ENCODE peak calls at places on chromosomes 6 and 20, in four cellular contexts. C is stomach, I is left ventricle myocardium inferior, D is fibroblast of pulmonary artery. W is an unnamed sample.
A peak's percentile ranks its signal among the peaks of the same experiment; 100 is the strongest.

GRCh38 chr6:13431861-13432465 is 55.4 kb downstream of the GFOD1 start:
- DNase-seq in I (no peak), C (no peak), D (peak; percentile 53), W (no peak)

GRCh38 chr20:4041748-4042411 is 26.5 kb upstream of the RNF24 start:
- DNase-seq in I (peak; percentile 25), D (peak; percentile 99), C (peak; percentile 90), W (no peak)

GRCh38 chr20:11814276-11814675 is 103.4 kb upstream of the BTBD3 start:
- DNase-seq in C (no peak), I (no peak), D (peak; percentile 18), W (no peak)

GRCh38 chr6:16398587-16398986 is 160.2 kb downstream of the GMPR start:
- DNase-seq in D (peak; percentile 75), I (no peak), C (no peak), W (no peak)

GRCh38 chr6:51972659-51973058 is 114.8 kb downstream of the PKHD1 start:
- DNase-seq in I (no peak), C (no peak), D (no peak), W (no peak)

GRCh38 chr6:97000138-97000537 is 75.6 kb downstream of the KLHL32 start:
- DNase-seq in I (no peak), C (no peak), D (no peak), W (no peak)

GRCh38 chr20:18360601-18361000 is 72.3 kb downstream of the ZNF133 start:
- DNase-seq in D (no peak), C (no peak), I (no peak), W (no peak)

GRCh38 chr20:24693466-24694156 is 224.2 kb downstream of the SYNDIG1 start:
- DNase-seq in C (peak; percentile 15), D (no peak), I (no peak), W (no peak)

GRCh38 chr6:5130135-5130866 is 45.2 kb downstream of the PPP1R3G start:
- DNase-seq in D (no peak), I (no peak), C (no peak), W (no peak)

GRCh38 chr6:56713285-56713684 is 70.6 kb upstream of the DST start:
- DNase-seq in I (no peak), D (peak; percentile 78), C (peak; percentile 50), W (no peak)

GRCh38 chr6:169689247-169689646 is 12.6 kb downstream of the WDR27 start:
- DNase-seq in D (peak; percentile 48), I (no peak), C (no peak), W (no peak)

GRCh38 chr6:134177753-134178229 is 125.4 kb upstream of the SLC2A12 start:
- DNase-seq in I (no peak), C (no peak), D (peak; percentile 81), W (no peak)

GRCh38 chr6:148304976-148305375 is 37.7 kb upstream of the SASH1 start:
- DNase-seq in D (peak; percentile 86), C (no peak), I (no peak), W (no peak)

GRCh38 chr20:58238490-58238889 is 10.0 kb upstream of the ANKRD60 start:
- DNase-seq in I (no peak), D (no peak), C (no peak), W (no peak)

GRCh38 chr6:85460951-85461805 is 11.3 kb downstream of the NT5E start:
- DNase-seq in C (no peak), I (no peak), D (peak; percentile 90), W (peak; percentile 46)

GRCh38 chr6:141212296-141212695 is 920.4 kb upstream of the GJE1 start:
- DNase-seq in I (no peak), C (no peak), D (no peak), W (no peak)

GRCh38 chr6:5034736-5035135 is 30.9 kb upstream of the RPP40 start:
- DNase-seq in D (no peak), C (no peak), I (no peak), W (no peak)

GRCh38 chr6:77880501-77880900 is 227.7 kb downstream of the MEI4 start:
- DNase-seq in D (peak; percentile 10), I (no peak), C (no peak), W (no peak)

GRCh38 chr6:91087864-91088263 is 501.0 kb upstream of the MAP3K7 start:
- DNase-seq in I (no peak), C (no peak), D (no peak), W (no peak)

GRCh38 chr6:106792536-106793236 is 163.3 kb downstream of the QRSL1 start:
- DNase-seq in D (no peak), I (no peak), C (no peak), W (no peak)

GRCh38 chr20:36606171-36607116 is 865 bp downstream of the RAB5IF start:
- DNase-seq in D (peak; percentile 59), I (no peak), C (peak; percentile 35), W (no peak)

GRCh38 chr20:57392512-57393271 is 1.5 kb downstream of the RBM38 start:
- DNase-seq in I (peak; percentile 68), C (peak; percentile 60), D (no peak), W (peak; percentile 58)

GRCh38 chr6:106609699-106610098 is 19.6 kb downstream of the RTN4IP1 start:
- DNase-seq in C (no peak), D (no peak), I (no peak), W (no peak)

GRCh38 chr20:48458003-48458377 is 369.8 kb downstream of the PREX1 start:
- DNase-seq in I (no peak), C (no peak), D (no peak), W (no peak)

GRCh38 chr6:12484519-12484918 is 194.4 kb downstream of the EDN1 start:
- DNase-seq in D (no peak), I (no peak), C (no peak), W (no peak)

GRCh38 chr6:80468398-80468797 is 361.9 kb downstream of the BCKDHB start:
- DNase-seq in D (no peak), I (no peak), C (no peak), W (no peak)

GRCh38 chr6:142542704-142543233 is 241.0 kb downstream of the ADGRG6 start:
- DNase-seq in C (peak; percentile 43), I (peak; percentile 29), D (peak; percentile 82), W (no peak)

GRCh38 chr6:87815449-87815848 is 113.4 kb upstream of the AKIRIN2 start:
- DNase-seq in C (no peak), D (no peak), I (no peak), W (no peak)

GRCh38 chr6:142195862-142196536 is 48.9 kb downstream of the VTA1 start:
- DNase-seq in C (no peak), I (no peak), D (no peak), W (no peak)

GRCh38 chr6:160455484-160456213 is 107.5 kb downstream of the SLC22A3 start:
- DNase-seq in C (peak; percentile 68), D (peak; percentile 79), I (peak; percentile 45), W (peak; percentile 62)

GRCh38 chr6:26065952-26066380 is 21.3 kb upstream of the HFE start:
- DNase-seq in C (peak; percentile 78), I (no peak), D (peak; percentile 89), W (peak; percentile 75)

GRCh38 chr6:163529605-163530004 is 115.1 kb downstream of the QKI start:
- DNase-seq in C (no peak), D (peak; percentile 77), I (no peak), W (no peak)

GRCh38 chr6:144969154-144969553 is 684.0 kb downstream of the UTRN start:
- DNase-seq in C (no peak), D (no peak), I (no peak), W (no peak)

GRCh38 chr6:110400208-110400607 is 15.2 kb downstream of the DDO start:
- DNase-seq in D (no peak), C (no peak), I (no peak), W (no peak)

GRCh38 chr6:110395221-110395620 is 20.2 kb downstream of the DDO start:
- DNase-seq in I (no peak), C (no peak), D (no peak), W (no peak)

GRCh38 chr6:110398778-110399177 is 16.6 kb downstream of the DDO start:
- DNase-seq in D (peak; percentile 21), I (no peak), C (no peak), W (no peak)

GRCh38 chr6:110401585-110402176 is 13.7 kb downstream of the DDO start:
- DNase-seq in C (no peak), D (no peak), I (no peak), W (no peak)

DNA sequence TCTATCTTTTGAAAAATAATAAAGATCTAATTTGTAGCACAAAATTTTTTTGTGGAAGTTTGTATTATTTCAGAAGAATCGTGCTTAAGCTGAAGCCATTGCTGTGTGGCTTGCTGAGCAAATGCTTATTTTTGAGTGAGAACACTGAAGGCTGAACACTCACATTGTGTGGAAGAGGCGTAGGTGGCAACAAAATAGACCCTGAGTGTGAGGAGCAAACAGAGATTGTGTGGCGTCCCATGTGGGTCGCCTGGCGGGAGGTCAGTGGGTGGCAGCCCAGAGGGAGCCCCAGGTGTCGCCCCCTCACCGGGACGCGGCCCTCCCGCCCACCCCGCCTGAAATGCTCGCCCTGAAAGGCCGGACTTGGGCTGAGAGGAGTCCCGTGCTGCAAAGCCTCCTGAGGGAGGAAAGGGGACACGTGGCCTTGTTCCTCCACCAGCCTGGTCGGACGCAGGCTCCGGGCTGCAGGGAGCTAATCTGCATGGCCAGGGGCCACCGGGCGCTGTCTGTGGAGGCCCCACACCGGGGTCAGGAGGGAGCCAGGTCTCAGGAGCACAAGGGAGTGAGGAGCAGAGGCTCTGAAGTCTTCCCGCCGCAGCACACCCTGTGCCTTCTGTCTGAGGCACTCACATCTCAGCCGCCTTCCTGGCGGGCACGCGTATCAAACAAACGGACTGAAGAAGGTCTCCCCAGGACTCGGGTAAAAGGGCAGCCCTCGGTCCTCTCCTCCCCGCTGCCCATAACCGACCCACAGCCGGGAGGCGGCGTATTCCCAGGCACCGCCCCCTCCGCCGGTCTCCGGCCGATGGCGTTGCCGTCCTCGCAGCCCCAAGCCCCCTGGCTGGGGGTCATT is 15.9 kb downstream of the DDO start:
- DNase-seq in I (no peak), D (no peak), C (no peak), W (no peak)
- TF ChIP-seq CTCF in I (no peak), D (no peak), C (no peak), W (no peak)

DNA sequence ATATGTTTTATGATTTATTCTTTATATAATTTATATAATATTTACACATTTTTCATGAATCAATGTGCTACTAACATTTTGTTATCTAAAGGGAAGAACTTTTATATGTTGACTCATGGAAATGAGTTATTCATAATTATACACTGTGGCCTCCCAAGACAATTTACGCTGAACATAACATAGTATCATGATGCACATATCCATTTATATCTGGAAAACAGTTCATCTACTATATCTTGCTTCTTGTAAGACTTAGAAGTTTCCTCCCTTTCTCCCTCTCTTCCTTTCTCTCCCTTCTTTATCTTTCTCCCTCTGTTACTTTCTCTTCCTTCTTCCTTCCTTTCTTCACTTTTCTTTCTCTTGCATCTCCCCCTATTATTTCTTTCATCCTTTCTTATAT is 1.1 kb upstream of the EYS start:
- DNase-seq in I (no peak), C (no peak), D (no peak), W (no peak)
- TF ChIP-seq CTCF in I (no peak), C (no peak), D (no peak), W (no peak)

GRCh38 chr20:9903048-9903651 is 64.3 kb upstream of the PAK5 start:
- DNase-seq in I (no peak), D (peak; percentile 3), C (no peak), W (no peak)
- TF ChIP-seq CTCF in I (no peak), D (peak; percentile 51), C (no peak), W (peak; percentile 5)

GRCh38 chr6:95249661-95250060 is 327.7 kb upstream of the MANEA start:
- DNase-seq in I (no peak), D (no peak), C (no peak), W (no peak)

GRCh38 chr6:95244749-95245148 is 332.6 kb upstream of the MANEA start:
- DNase-seq in D (no peak), I (no peak), C (no peak), W (no peak)

GRCh38 chr6:95243091-95243490 is 334.2 kb upstream of the MANEA start:
- DNase-seq in I (no peak), C (no peak), D (no peak), W (no peak)

GRCh38 chr6:95249176-95249575 is 328.2 kb upstream of the MANEA start:
- DNase-seq in I (no peak), C (no peak), D (peak; percentile 70), W (no peak)

GRCh38 chr6:95248501-95248900 is 328.8 kb upstream of the MANEA start:
- DNase-seq in D (no peak), I (no peak), C (no peak), W (no peak)
- TF ChIP-seq CTCF in D (no peak), I (no peak), C (no peak), W (no peak)

W was measured in GM13976.